ENCODE peak calls at places on chromosomes 3 and 15, in nine cellular contexts. K is thyroid gland; Y is dorsolateral prefrontal cortex; I is SJSA1; C is CD8-positive, alpha-beta memory T cell; M is H9; U is gastrocnemius medialis; N is testis; O is MG63. J is an unnamed sample. For H3K27me3, the result is how much of the 10 kb centered on the place peaks cover.

GRCh38 chr3:171494457-171495109 is 34.4 kb upstream of the TNIK start:
- DNase-seq in K (no peak), Y (no peak), I (no peak), C (peak), M (no peak), U (no peak), N (no peak), O (no peak), J (no peak)

GRCh38 chr3:14258906-14259904 is 80.6 kb downstream of the LSM3 start:
- DNase-seq in K (no peak), Y (no peak), I (no peak), C (no peak), M (no peak), U (no peak), N (no peak), O (no peak), J (no peak)

GRCh38 chr3:6622260-6622659 is 238.7 kb upstream of the GRM7 start:
- DNase-seq in K (no peak), Y (no peak), I (no peak), C (no peak), M (no peak), U (no peak), N (no peak), O (no peak), J (no peak)

GRCh38 chr3:152279474-152279873 is 10.7 kb downstream of the MBNL1 start:
- DNase-seq in K (no peak), Y (no peak), I (no peak), C (no peak), M (no peak), U (no peak), N (no peak), O (no peak), J (no peak)

GRCh38 chr15:63094495-63094931 is 27.1 kb upstream of the LACTB start:
- DNase-seq in K (peak), Y (no peak), I (peak), C (no peak), M (no peak), U (no peak), N (no peak), O (peak), J (no peak)

GRCh38 chr3:194404365-194405140 is 5.5 kb upstream of the GP5 start:
- DNase-seq in K (peak), Y (no peak), I (no peak), C (peak), M (no peak), U (no peak), N (peak), O (no peak), J (no peak)

GRCh38 chr15:99074446-99074845 is 30.4 kb upstream of the SYNM start:
- DNase-seq in K (no peak), Y (no peak), I (no peak), C (no peak), M (no peak), U (no peak), N (no peak), O (no peak), J (no peak)

GRCh38 chr3:58006661-58007060 is 1.6 kb upstream of the FLNB start:
- DNase-seq in K (no peak), Y (no peak), I (no peak), C (no peak), M (no peak), U (no peak), N (no peak), O (no peak), J (no peak)

GRCh38 chr15:45251888-45252287 is at the start of gene SLC28A2:
- DNase-seq in K (no peak), Y (no peak), I (no peak), C (no peak), M (no peak), U (no peak), N (peak), O (no peak), J (no peak)

GRCh38 chr3:53253707-53254106 is 2.1 kb downstream of the TKT start:
- DNase-seq in K (no peak), Y (no peak), I (no peak), C (no peak), M (no peak), U (no peak), N (no peak), O (no peak), J (no peak)

GRCh38 chr3:135694142-135694541 is 271.4 kb upstream of the PPP2R3A start:
- DNase-seq in K (no peak), Y (no peak), I (no peak), C (no peak), M (peak), U (no peak), N (no peak), O (no peak), J (no peak)

GRCh38 chr3:60636846-60637245 is 614.4 kb downstream of the FHIT start:
- DNase-seq in K (no peak), Y (no peak), I (no peak), C (no peak), M (peak), U (no peak), N (no peak), O (peak), J (no peak)

GRCh38 chr15:31091531-31091930 is 10.0 kb downstream of the TRPM1 start:
- DNase-seq in K (no peak), Y (no peak), I (peak), C (no peak), M (no peak), U (no peak), N (no peak), O (no peak), J (no peak)

GRCh38 chr3:30631237-30631961 is 25.0 kb downstream of the TGFBR2 start:
- DNase-seq in K (no peak), Y (no peak), I (no peak), C (peak), M (no peak), U (no peak), N (no peak), O (no peak), J (no peak)

GRCh38 chr3:68088216-68088615 is 433.8 kb upstream of the SUCLG2 start:
- DNase-seq in K (no peak), Y (no peak), I (no peak), C (peak), M (no peak), U (no peak), N (no peak), O (no peak), J (no peak)

GRCh38 chr15:41893422-41894250 is at the start of gene SPTBN5:
- DNase-seq in K (no peak), Y (no peak), I (no peak), C (no peak), M (no peak), U (no peak), N (no peak), O (no peak), J (no peak)

GRCh38 chr3:19013879-19014278 is 134.4 kb upstream of the KCNH8 start:
- DNase-seq in K (no peak), Y (no peak), I (no peak), C (no peak), M (peak), U (no peak), N (no peak), O (no peak), J (no peak)

GRCh38 chr15:79176151-79176550 is 85.6 kb upstream of the RASGRF1 start:
- DNase-seq in K (no peak), Y (no peak), I (no peak), C (no peak), M (peak), U (no peak), N (no peak), O (no peak), J (no peak)

GRCh38 chr15:79180318-79180717 is 89.7 kb upstream of the RASGRF1 start:
- DNase-seq in K (no peak), Y (no peak), I (no peak), C (no peak), M (no peak), U (no peak), N (no peak), O (no peak), J (no peak)

GRCh38 chr15:79179597-79179996 is 89.0 kb upstream of the RASGRF1 start:
- DNase-seq in K (no peak), Y (no peak), I (no peak), C (no peak), M (no peak), U (no peak), N (no peak), O (no peak), J (no peak)

GRCh38 chr15:79184465-79184892 is 93.9 kb upstream of the RASGRF1 start:
- DNase-seq in K (peak), Y (peak), I (peak), C (peak), M (peak), U (peak), N (peak), O (peak), J (peak)

GRCh38 chr15:79179108-79179561 is 88.6 kb upstream of the RASGRF1 start:
- DNase-seq in K (no peak), Y (no peak), I (peak), C (no peak), M (peak), U (no peak), N (no peak), O (peak), J (no peak)
- H3K27me3 ChIP-seq in K (under half), Y (under half), I (under half), C (under half), M (under half), U (under half), N (under half), O (under half), J (under half)

DNA sequence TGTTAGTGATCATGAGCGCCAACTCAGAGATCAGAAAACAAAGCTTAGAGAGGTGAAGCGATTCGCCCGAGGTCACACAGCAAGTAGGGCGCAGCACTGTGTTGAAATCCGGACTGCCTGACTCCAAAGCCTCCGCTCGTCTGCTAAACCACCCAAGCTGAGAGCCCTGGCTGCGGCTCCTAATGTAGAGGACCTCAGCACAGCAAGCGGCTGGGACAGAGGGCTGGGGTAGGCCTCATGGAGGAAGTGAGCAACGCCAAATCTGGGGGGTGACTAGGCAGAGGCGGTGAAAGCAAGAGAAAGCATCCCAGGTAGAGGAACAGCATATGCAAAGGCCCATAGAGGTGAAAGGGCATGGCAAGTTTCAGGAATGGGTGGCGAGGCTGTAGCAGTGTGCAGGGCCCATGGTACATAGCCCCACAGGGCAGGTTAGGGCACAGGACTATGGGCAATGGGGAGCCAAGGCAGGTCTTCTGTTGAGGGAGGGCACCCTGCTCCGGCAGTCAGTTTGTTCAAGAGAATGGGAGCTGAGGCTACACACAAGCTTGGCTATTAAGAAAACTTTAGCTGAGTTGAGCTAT is 795 bp upstream of the CFAP92 start:
- DNase-seq in K (no peak), Y (no peak), I (no peak), C (no peak), M (no peak), U (no peak), N (no peak), O (no peak), J (no peak)
- H3K27me3 ChIP-seq in K (under half), Y (under half), I (under half), C (under half), M (under half), U (under half), N (under half), O (under half), J (under half)

GRCh38 chr15:74302821-74303359 is 64.6 kb downstream of the CYP11A1 start:
- DNase-seq in K (peak), Y (no peak), I (no peak), C (no peak), M (peak), U (no peak), N (peak), O (peak), J (peak)

GRCh38 chr15:74303741-74304309 is 63.6 kb downstream of the CYP11A1 start:
- DNase-seq in K (no peak), Y (no peak), I (no peak), C (no peak), M (no peak), U (no peak), N (no peak), O (no peak), J (no peak)

GRCh38 chr15:74304459-74304858 is 63.0 kb downstream of the CYP11A1 start:
- DNase-seq in K (no peak), Y (no peak), I (no peak), C (no peak), M (no peak), U (no peak), N (no peak), O (no peak), J (no peak)

GRCh38 chr15:74300057-74300620 is 64.0 kb downstream of the CCDC33 start:
- DNase-seq in K (no peak), Y (no peak), I (no peak), C (no peak), M (peak), U (no peak), N (no peak), O (no peak), J (no peak)

DNA sequence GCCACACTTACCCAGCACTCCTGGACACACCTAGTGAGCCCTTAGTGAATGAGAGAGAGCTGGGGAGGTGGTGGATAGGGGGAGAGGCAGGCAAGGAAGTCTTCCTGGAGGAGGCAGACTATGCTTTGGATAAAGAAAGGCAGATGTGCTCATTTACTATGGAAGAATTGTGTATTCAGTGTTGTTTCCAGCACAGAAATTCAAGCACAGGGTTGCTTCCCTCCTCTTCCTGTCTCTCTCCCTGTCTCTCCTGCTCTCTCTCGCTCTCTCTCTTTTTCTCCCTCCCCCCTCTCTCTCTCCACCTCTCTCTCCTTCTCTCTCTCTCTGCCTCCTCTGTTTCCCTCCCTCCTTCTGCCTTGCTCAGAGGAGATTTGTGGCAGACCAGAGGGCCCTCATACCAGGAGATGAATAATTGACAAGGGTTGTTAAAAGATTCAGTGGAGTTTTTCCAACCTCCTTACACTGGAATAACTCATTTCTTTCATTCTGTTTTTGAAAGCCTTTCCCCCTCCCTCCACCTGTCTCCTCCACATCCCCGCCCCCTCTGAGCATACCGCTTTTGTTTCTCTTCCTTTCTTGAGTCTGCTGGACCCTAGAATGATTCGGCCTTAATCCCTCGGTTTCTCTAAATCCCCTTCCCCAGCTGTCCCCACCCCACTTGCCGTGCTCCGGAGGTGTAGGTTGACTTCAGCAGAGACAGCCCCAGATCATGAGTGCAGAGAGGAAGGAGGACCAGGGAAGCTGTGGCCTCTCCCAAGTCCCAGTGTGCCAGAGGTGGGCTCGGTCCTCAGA is 65.7 kb downstream of the CCDC33 start:
- DNase-seq in K (no peak), Y (no peak), I (no peak), C (no peak), M (no peak), U (no peak), N (no peak), O (no peak), J (no peak)
- H3K27me3 ChIP-seq in K (under half), Y (under half), I (under half), C (under half), M (under half), U (under half), N (under half), O (under half), J (under half)

GRCh38 chr15:89747708-89748682 is 3.1 kb downstream of the MESP1 start:
- DNase-seq in K (no peak), Y (peak), I (no peak), C (no peak), M (peak), U (no peak), N (no peak), O (no peak), J (no peak)

GRCh38 chr15:89749951-89750559 is 994 bp downstream of the MESP1 start:
- DNase-seq in K (peak), Y (no peak), I (no peak), C (no peak), M (peak), U (no peak), N (peak), O (no peak), J (no peak)

GRCh38 chr15:89750560-89751542 is at the start of gene MESP1:
- DNase-seq in K (peak), Y (peak), I (peak), C (peak), M (peak), U (peak), N (peak), O (peak), J (peak)

GRCh38 chr15:89749526-89749925 is 1.5 kb downstream of the MESP1 start:
- DNase-seq in K (no peak), Y (no peak), I (no peak), C (no peak), M (no peak), U (no peak), N (no peak), O (no peak), J (no peak)

DNA sequence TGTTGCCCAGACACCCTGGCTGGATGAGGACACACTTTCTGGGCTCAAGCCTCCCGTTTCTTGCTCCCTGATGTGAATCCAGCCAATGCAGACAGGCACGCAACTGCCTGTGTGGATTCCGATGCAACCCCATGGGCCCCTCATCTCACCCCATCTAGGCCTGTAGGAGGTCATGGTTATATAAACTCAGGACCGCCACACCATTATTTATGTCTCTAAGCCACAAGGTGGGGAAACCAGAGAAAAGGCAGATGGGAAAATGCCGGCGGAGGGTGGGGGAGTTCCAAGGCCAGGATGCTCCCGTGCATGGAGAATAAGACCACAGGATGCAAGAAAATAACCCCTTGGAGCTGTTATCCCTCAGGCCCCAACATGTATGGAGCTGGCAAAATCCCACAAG is 2.0 kb downstream of the MESP1 start:
- DNase-seq in K (no peak), Y (peak), I (no peak), C (no peak), M (no peak), U (no peak), N (no peak), O (no peak), J (no peak)
- H3K27me3 ChIP-seq in K (under half), Y (under half), I (under half), C (under half), M (under half), U (under half), N (under half), O (under half), J (under half)

GRCh38 chr15:51087513-51087912 is 7.2 kb downstream of the TNFAIP8L3 start:
- DNase-seq in K (no peak), Y (no peak), I (no peak), C (no peak), M (no peak), U (no peak), N (no peak), O (no peak), J (no peak)

GRCh38 chr15:51090753-51091152 is 4.0 kb downstream of the TNFAIP8L3 start:
- DNase-seq in K (no peak), Y (no peak), I (no peak), C (no peak), M (no peak), U (no peak), N (no peak), O (no peak), J (no peak)

GRCh38 chr15:51089041-51089440 is 5.7 kb downstream of the TNFAIP8L3 start:
- DNase-seq in K (no peak), Y (no peak), I (no peak), C (no peak), M (no peak), U (no peak), N (no peak), O (no peak), J (no peak)

GRCh38 chr15:51089699-51090098 is 5.0 kb downstream of the TNFAIP8L3 start:
- DNase-seq in K (no peak), Y (no peak), I (no peak), C (no peak), M (no peak), U (no peak), N (no peak), O (no peak), J (no peak)

DNA sequence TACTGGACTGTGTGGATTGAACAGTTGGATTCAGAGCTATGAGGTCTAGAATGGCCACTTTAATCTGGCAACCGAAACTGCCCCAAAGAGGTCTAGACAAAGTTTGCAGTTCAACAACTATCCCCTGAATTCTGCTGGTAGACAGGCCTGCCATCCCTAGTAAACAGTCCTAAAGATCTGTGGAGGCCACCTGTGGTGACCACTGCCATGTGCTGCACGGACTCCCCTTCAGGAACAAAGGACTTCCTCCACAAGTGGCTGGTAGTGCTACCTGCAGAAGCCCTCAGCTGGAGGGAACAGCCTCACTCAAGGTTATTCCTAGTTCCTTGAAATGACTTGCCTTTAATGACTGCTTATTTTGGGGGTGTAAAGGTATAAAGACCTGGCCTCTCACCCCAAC is 6.1 kb downstream of the TNFAIP8L3 start:
- DNase-seq in K (no peak), Y (no peak), I (no peak), C (no peak), M (no peak), U (no peak), N (no peak), O (no peak), J (no peak)
- H3K27me3 ChIP-seq in K (under half), Y (under half), I (under half), C (under half), M (under half), U (under half), N (under half), O (under half), J (under half)

DNA sequence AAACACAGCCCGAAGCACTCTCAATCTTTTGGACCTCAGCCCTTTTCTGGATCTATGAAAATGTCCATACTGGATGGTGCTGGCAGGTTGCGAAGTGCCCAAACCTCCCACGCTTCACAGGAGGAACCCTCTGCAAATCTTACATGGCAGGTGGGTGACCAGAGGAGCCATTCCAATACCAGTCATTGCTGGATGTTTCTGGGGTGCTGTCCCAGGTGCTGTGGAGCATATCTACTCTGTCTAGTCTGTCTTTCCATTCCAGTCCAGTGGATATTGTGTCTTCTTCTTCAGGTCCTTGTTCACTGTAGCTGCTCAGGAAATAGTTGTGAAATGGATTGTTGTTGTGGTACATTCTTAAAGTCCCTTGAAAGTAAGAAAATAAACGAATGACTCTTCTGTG is 10.7 kb upstream of the ADIPOQ start:
- DNase-seq in K (no peak), Y (no peak), I (no peak), C (no peak), M (no peak), U (no peak), N (no peak), O (no peak), J (no peak)
- H3K27me3 ChIP-seq in K (under half), Y (under half), I (under half), C (under half), M (under half), U (under half), N (under half), O (half or more), J (under half)

DNA sequence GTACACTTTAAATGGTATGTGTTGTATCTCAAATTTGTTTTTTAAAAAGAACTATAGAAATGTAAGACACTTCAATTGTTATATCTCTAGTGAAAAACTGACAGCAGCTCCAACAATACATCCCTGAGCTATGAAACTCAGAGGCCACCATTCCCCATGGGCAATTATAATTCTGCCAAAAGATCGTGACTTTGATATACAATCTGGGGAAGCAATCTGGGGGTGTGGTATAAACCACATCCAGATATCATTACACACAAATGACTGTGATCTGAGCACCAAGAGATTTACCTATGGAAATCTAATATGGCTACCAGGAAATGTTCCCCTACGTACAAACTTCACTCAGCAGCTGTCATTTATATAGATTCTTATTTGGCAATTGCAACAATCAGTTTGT is 110.3 kb downstream of the FRMD5 start:
- DNase-seq in K (no peak), Y (no peak), I (no peak), C (no peak), M (no peak), U (no peak), N (no peak), O (no peak), J (no peak)
- H3K27me3 ChIP-seq in K (under half), Y (under half), I (under half), C (under half), M (under half), U (under half), N (under half), O (under half), J (under half)

J was measured in lung.